ENCODE peak calls at places on chromosome 14, in six cellular contexts. X is HepG2; P is A549; G is CD8-positive, alpha-beta T cell; U is PC-3; J is ovary. Z is an unnamed sample.
A peak's percentile ranks its signal among the peaks of the same experiment; 100 is the strongest.

GRCh38 chr14:103198429-103199140 is 75.3 kb downstream of the TNFAIP2 start:
- DNase-seq in X (peak; percentile 52), P (peak; percentile 27), G (no peak), U (peak; percentile 31), J (no peak), Z (no peak)

GRCh38 chr14:23364604-23365352 is at the start of gene EFS:
- DNase-seq in X (no peak), P (no peak), G (no peak), U (no peak), J (peak; percentile 72), Z (no peak)

GRCh38 chr14:34629657-34630529 is at the start of gene SNX6:
- DNase-seq in X (peak; percentile 78), P (peak; percentile 94), G (peak; percentile 76), U (peak; percentile 79), J (peak; percentile 84), Z (peak; percentile 26)

GRCh38 chr14:22163051-22163450 is 426.0 kb downstream of the DAD1 start:
- DNase-seq in X (peak; percentile 43), P (no peak), G (no peak), U (peak; percentile 46), J (no peak), Z (no peak)

GRCh38 chr14:35287481-35288013 is 4.6 kb upstream of the PSMA6 start:
- DNase-seq in X (no peak), P (no peak), G (no peak), U (no peak), J (no peak), Z (peak; percentile 22)

GRCh38 chr14:22993517-22993916 is 11.2 kb upstream of the AJUBA start:
- DNase-seq in X (no peak), P (no peak), G (no peak), U (no peak), J (no peak), Z (no peak)

GRCh38 chr14:31025335-31026075 is at the start of gene AP4S1:
- DNase-seq in X (peak; percentile 57), P (peak; percentile 25), G (peak; percentile 51), U (peak; percentile 13), J (peak; percentile 70), Z (no peak)

GRCh38 chr14:76615331-76615730 is 145.9 kb upstream of the VASH1 start:
- DNase-seq in X (no peak), P (no peak), G (no peak), U (no peak), J (no peak), Z (no peak)

GRCh38 chr14:38210168-38210567 is 2.5 kb downstream of the SSTR1 start:
- DNase-seq in X (no peak), P (no peak), G (no peak), U (peak; percentile 71), J (peak; percentile 10), Z (no peak)

GRCh38 chr14:55430024-55430690 is 10.3 kb downstream of the TBPL2 start:
- DNase-seq in X (peak; percentile 64), P (peak; percentile 64), G (peak; percentile 45), U (peak; percentile 97), J (no peak), Z (peak; percentile 53)

GRCh38 chr14:88553886-88554457 is 835 bp downstream of the PTPN21 start:
- DNase-seq in X (no peak), P (no peak), G (no peak), U (peak; percentile 36), J (no peak), Z (no peak)

GRCh38 chr14:64727551-64728071 is 23.4 kb downstream of the PLEKHG3 start:
- DNase-seq in X (no peak), P (no peak), G (no peak), U (no peak), J (no peak), Z (no peak)

GRCh38 chr14:35818346-35819115 is 7.6 kb upstream of the BRMS1L start:
- DNase-seq in X (peak; percentile 86), P (peak; percentile 57), G (no peak), U (peak; percentile 73), J (no peak), Z (no peak)

GRCh38 chr14:34374998-34375740 is 86.9 kb downstream of the SPTSSA start:
- DNase-seq in X (no peak), P (no peak), G (no peak), U (peak; percentile 80), J (no peak), Z (no peak)

GRCh38 chr14:101665478-101666078 is 95.9 kb upstream of the PPP2R5C start:
- DNase-seq in X (peak; percentile 32), P (peak; percentile 71), G (peak; percentile 22), U (peak; percentile 85), J (peak; percentile 35), Z (peak; percentile 21)

GRCh38 chr14:58637391-58638230 is at the start of gene DACT1:
- DNase-seq in X (no peak), P (peak; percentile 16), G (peak; percentile 27), U (peak; percentile 39), J (peak; percentile 82), Z (no peak)

GRCh38 chr14:23056257-23056955 is 914 bp downstream of the CDH24 start:
- DNase-seq in X (peak; percentile 81), P (peak; percentile 97), G (peak; percentile 69), U (peak; percentile 80), J (peak; percentile 59), Z (no peak)

GRCh38 chr14:93643127-93643526 is 145.2 kb downstream of the PRIMA1 start:
- DNase-seq in X (no peak), P (no peak), G (no peak), U (no peak), J (no peak), Z (no peak)

GRCh38 chr14:93643676-93644075 is 144.6 kb downstream of the PRIMA1 start:
- DNase-seq in X (no peak), P (no peak), G (no peak), U (no peak), J (no peak), Z (no peak)

GRCh38 chr14:93654599-93654998 is 133.7 kb downstream of the PRIMA1 start:
- DNase-seq in X (no peak), P (no peak), G (no peak), U (no peak), J (no peak), Z (no peak)

GRCh38 chr14:93648440-93649168 is 139.7 kb downstream of the PRIMA1 start:
- DNase-seq in X (peak; percentile 28), P (peak; percentile 3), G (no peak), U (peak; percentile 44), J (no peak), Z (no peak)
- TF ChIP-seq CTCF in X (peak; percentile 70), P (no peak), G (no peak), U (peak; percentile 56), J (no peak), Z (peak; percentile 51)

DNA sequence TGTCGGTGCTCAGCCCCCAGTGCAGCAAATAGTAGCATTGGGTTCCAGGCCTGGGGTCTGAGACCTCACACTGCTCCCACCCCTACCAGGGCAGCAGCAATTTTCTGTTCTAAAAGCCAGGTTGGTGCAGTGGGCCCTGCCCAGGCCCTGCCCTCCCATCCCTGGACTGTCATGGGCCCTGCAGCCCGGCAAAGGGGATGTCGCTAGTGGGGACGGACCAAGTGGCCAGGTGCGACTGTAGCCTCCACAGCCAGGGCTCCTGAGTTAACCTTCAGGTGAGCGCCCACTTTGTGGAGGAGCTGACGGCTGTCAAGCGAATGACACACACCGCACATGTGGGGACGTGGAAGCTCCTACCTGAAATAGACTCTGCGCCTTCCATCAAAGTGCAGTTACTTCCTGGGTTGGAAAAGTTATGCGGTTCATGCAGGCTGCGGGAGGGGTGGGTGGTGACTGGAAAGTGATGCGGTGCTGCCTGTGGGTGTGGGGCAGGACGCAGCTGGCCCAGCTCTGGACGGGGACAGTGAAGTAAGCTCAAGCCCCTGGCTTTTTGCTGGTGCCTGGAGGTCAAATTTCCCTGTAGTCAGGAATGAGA is 1.5 kb downstream of the INF2 start:
- DNase-seq in X (no peak), P (no peak), G (no peak), U (no peak), J (no peak), Z (no peak)
- H3K4me3 ChIP-seq in X (peak overlapping the region; percentile 90), P (peak overlapping the region; percentile 99), G (peak overlapping the region; percentile 78), U (peak overlapping the region; percentile 96), J (peak overlapping the region; percentile 57), Z (peak overlapping the region; percentile 59)

GRCh38 chr14:32513571-32514009 is 184.5 kb downstream of the AKAP6 start:
- DNase-seq in X (no peak), P (no peak), G (no peak), U (peak; percentile 49), J (no peak), Z (no peak)
- TF ChIP-seq CTCF in X (no peak), P (peak; percentile 49), G (peak; percentile 31), U (peak; percentile 77), J (no peak), Z (peak; percentile 9)

DNA sequence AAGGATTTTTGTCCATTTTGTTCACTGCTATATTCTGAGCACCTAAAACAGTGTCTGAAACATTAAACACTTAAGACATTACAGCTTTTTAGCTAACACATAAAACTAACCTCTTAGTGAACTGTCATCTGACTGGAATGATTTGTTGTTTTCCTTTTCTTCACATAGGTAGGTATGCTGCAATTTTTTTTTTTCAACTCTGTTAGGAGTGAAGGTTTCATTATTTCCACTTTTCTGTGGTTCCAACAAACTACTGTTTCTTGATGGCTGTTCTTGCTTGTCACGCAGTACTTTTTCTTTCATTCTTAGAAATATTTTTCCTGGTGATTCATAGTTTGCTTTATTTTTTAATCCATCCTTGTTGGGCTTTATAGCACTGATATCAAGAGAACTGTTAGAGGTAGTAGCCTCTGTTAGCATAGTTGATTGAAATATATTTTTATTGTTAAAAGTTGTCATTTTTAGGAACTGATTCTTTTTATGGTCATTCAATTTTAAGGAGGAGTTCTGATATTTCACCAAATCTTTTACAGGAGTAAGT is 6.3 kb downstream of the MIS18BP1 start:
- DNase-seq in X (no peak), P (no peak), G (no peak), U (no peak), J (no peak), Z (no peak)
- H3K4me3 ChIP-seq in X (no peak overlapping the region), P (no peak overlapping the region), G (no peak overlapping the region), U (no peak overlapping the region), J (no peak overlapping the region), Z (no peak overlapping the region)

GRCh38 chr14:29126361-29126760 is 359.8 kb downstream of the FOXG1 start:
- DNase-seq in X (no peak), P (no peak), G (no peak), U (no peak), J (no peak), Z (no peak)

GRCh38 chr14:29123017-29123416 is 356.4 kb downstream of the FOXG1 start:
- DNase-seq in X (no peak), P (no peak), G (no peak), U (no peak), J (no peak), Z (no peak)

GRCh38 chr14:29126865-29127264 is 360.3 kb downstream of the FOXG1 start:
- DNase-seq in X (no peak), P (no peak), G (no peak), U (no peak), J (no peak), Z (no peak)
- TF ChIP-seq CTCF in X (no peak), P (no peak), G (no peak), U (no peak), J (no peak), Z (no peak)

DNA sequence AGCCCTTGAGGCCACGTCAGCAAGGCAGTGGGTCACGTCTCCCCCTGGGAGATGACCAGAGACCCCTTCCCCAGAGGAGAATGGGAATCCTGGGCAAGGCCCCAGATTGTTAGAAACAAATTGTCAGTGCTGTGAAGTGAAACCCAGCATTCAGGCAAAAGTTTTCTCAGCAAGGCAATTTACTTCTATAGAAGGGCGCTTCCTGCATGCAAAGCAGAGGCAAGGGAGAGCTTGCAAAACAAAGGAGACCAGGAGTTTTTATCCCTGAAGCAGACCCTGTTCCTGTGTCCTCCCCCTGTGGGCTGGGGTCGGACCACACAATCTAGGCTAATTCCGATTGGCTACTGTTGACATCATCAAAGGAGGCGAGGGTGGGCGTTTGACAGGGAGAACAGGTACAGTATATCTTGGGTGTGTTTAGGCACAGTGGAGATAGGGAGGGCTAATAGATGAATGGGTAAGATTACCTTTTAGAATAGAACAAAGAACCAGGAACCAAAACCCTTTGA is 114.2 kb downstream of the RIN3 start:
- DNase-seq in X (no peak), P (no peak), G (no peak), U (no peak), J (no peak), Z (no peak)
- H3K4me3 ChIP-seq in X (no peak overlapping the region), P (no peak overlapping the region), G (no peak overlapping the region), U (peak overlapping the region; percentile 13), J (no peak overlapping the region), Z (no peak overlapping the region)